ENCODE peak calls at places on chromosomes 2 and 18, in five cellular contexts. O is adipocyte; G is CD8-positive, alpha-beta memory T cell; I is esophagus squamous epithelium; E is mammary epithelial cell. D is an unnamed sample.

GRCh38 chr2:57696016-57696415 is 350.6 kb upstream of the VRK2 start:
- DNase-seq in I (no peak), E (peak; percentile 62), O (peak; percentile 62), G (no peak), D (no peak)

GRCh38 chr18:58180738-58181353 is 136.8 kb downstream of the NEDD4L start:
- DNase-seq in O (peak; percentile 74), E (peak; percentile 37), I (no peak), G (peak; percentile 35), D (no peak)

GRCh38 chr2:160471950-160472349 is 21.7 kb downstream of the RBMS1 start:
- DNase-seq in E (no peak), O (no peak), G (no peak), I (no peak), D (no peak)

GRCh38 chr2:159157361-159158045 is 129.0 kb downstream of the WDSUB1 start:
- DNase-seq in O (peak; percentile 56), E (peak; percentile 88), G (no peak), I (no peak), D (no peak)

GRCh38 chr18:58314284-58314683 is 270.3 kb downstream of the NEDD4L start:
- DNase-seq in I (no peak), O (peak; percentile 93), E (peak; percentile 92), G (no peak), D (peak; percentile 43)

GRCh38 chr2:54728669-54729120 is 5.2 kb downstream of the EML6 start:
- DNase-seq in I (no peak), G (no peak), E (peak; percentile 87), O (peak; percentile 77), D (no peak)

GRCh38 chr2:7031424-7032245 is 114.4 kb downstream of the RNF144A start:
- DNase-seq in O (no peak), I (no peak), E (peak; percentile 68), G (no peak), D (no peak)

GRCh38 chr2:110888401-110888800 is 156.0 kb downstream of the ACOXL start:
- DNase-seq in E (no peak), I (no peak), G (no peak), O (no peak), D (no peak)

GRCh38 chr2:196136151-196136550 is 35.2 kb downstream of the STK17B start:
- DNase-seq in G (no peak), E (no peak), O (no peak), I (no peak), D (no peak)

GRCh38 chr2:133433455-133434451 is 134.5 kb downstream of the NCKAP5 start:
- DNase-seq in I (no peak), E (no peak), G (no peak), O (peak; percentile 41), D (no peak)

GRCh38 chr2:86283461-86284030 is 53.9 kb downstream of the REEP1 start:
- DNase-seq in O (peak; percentile 7), I (no peak), E (no peak), G (no peak), D (no peak)

GRCh38 chr18:48676756-48677368 is 138.0 kb downstream of the CTIF start:
- DNase-seq in G (peak; percentile 55), O (peak; percentile 71), I (no peak), E (peak; percentile 27), D (peak; percentile 48)

GRCh38 chr2:70683455-70683854 is 84.5 kb downstream of the ADD2 start:
- DNase-seq in G (no peak), E (no peak), I (no peak), O (no peak), D (no peak)

GRCh38 chr2:94986392-94986963 is 39.0 kb upstream of the MAL start:
- DNase-seq in E (peak; percentile 41), G (no peak), I (no peak), O (peak; percentile 84), D (no peak)

GRCh38 chr2:121648611-121649401 is 456 bp downstream of the CLASP1 start:
- DNase-seq in O (peak; percentile 74), G (peak; percentile 28), E (peak; percentile 66), I (peak; percentile 44), D (peak; percentile 30)

GRCh38 chr2:230939691-230940475 is 14.8 kb upstream of the GPR55 start:
- DNase-seq in O (no peak), I (no peak), E (no peak), G (no peak), D (no peak)

GRCh38 chr2:126752876-126753275 is 96.9 kb downstream of the GYPC start:
- DNase-seq in I (no peak), E (no peak), O (no peak), G (no peak), D (no peak)

GRCh38 chr2:120734930-120735611 is 597 bp upstream of the GLI2 start:
- DNase-seq in O (peak; percentile 53), E (no peak), I (no peak), G (no peak), D (no peak)

GRCh38 chr2:39678170-39678569 is 12.5 kb downstream of the TMEM178A start:
- DNase-seq in E (no peak), O (no peak), I (no peak), G (no peak), D (no peak)

GRCh38 chr18:7735194-7735593 is 168.1 kb downstream of the PTPRM start:
- DNase-seq in G (no peak), E (no peak), O (no peak), I (no peak), D (no peak)

GRCh38 chr2:170747921-170748320 is 22.3 kb upstream of the ERICH2 start:
- DNase-seq in O (no peak), I (no peak), E (peak; percentile 97), G (no peak), D (no peak)

GRCh38 chr2:200575957-200576356 is 9.9 kb upstream of the AOX1 start:
- DNase-seq in G (no peak), O (peak; percentile 65), I (no peak), E (peak; percentile 3), D (no peak)

GRCh38 chr18:70578480-70578879 is 289.6 kb downstream of the SOCS6 start:
- DNase-seq in E (no peak), G (no peak), I (no peak), O (no peak), D (no peak)

GRCh38 chr18:56676639-56677038 is 25.5 kb downstream of the WDR7 start:
- DNase-seq in E (no peak), G (no peak), O (no peak), I (no peak), D (no peak)

GRCh38 chr2:215950009-215950408 is 63.3 kb downstream of the MREG start:
- DNase-seq in O (peak; percentile 78), G (no peak), I (no peak), E (peak; percentile 60), D (no peak)

GRCh38 chr2:26274058-26274613 is 29.4 kb downstream of the HADHB start:
- DNase-seq in I (no peak), G (no peak), O (peak; percentile 98), E (peak; percentile 100), D (peak; percentile 46)

GRCh38 chr18:45423664-45424063 is 191.6 kb upstream of the SLC14A2 start:
- DNase-seq in O (no peak), G (no peak), E (no peak), I (no peak), D (no peak)

GRCh38 chr2:195590866-195591215 is 66.2 kb upstream of the SLC39A10 start:
- DNase-seq in G (no peak), O (no peak), E (no peak), I (no peak), D (no peak)

GRCh38 chr2:136015688-136016087 is 30.3 kb upstream of the DARS1 start:
- DNase-seq in I (no peak), O (no peak), E (no peak), G (no peak), D (no peak)

GRCh38 chr2:241901500-241902351 is 32.2 kb downstream of the RTP5 start:
- DNase-seq in O (peak; percentile 33), I (no peak), G (no peak), E (peak; percentile 70), D (no peak)

GRCh38 chr18:49111191-49111988 is 160.6 kb upstream of the SMAD7 start:
- DNase-seq in O (no peak), G (no peak), I (no peak), E (peak; percentile 0), D (no peak)

GRCh38 chr2:151060334-151060733 is 201.3 kb downstream of the RBM43 start:
- DNase-seq in G (no peak), O (no peak), I (no peak), E (no peak), D (no peak)

GRCh38 chr18:13147146-13147545 is 71.4 kb upstream of the LDLRAD4 start:
- DNase-seq in I (no peak), E (no peak), G (no peak), O (no peak), D (no peak)
- H3K9me3 ChIP-seq in I (peaks cover 17% of the 10 kb centered on the region), E (peaks cover 14% of the 10 kb centered on the region), G (peaks cover 7% of the 10 kb centered on the region), O (peaks cover 19% of the 10 kb centered on the region), D (no peaks in the 10 kb centered on the region)

DNA sequence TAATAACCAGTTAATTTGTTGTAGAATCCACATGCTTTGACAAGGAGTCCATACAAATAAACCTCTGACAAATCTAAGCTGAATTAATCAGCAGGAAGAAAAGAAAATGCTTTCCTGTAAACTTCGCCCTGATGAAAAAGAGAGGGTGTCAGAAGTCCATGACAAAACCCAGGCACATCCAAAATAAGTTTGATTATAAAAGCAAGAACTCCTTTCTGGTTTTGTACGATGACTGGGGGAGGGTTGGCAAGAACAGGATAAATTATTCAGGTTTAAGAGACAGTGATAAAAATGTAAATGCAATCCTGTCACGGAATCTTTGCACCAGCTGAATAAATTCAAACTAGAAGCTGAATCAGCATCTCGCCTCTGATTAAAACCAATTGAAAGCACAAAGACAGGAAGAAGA is 469.2 kb upstream of the TNP1 start:
- DNase-seq in O (no peak), E (no peak), I (no peak), G (no peak), D (no peak)
- H3K4me1 ChIP-seq in O (peaks cover 33% of the 10 kb centered on the region), E (peaks cover 38% of the 10 kb centered on the region), I (peaks cover 52% of the 10 kb centered on the region), G (no peaks in the 10 kb centered on the region), D (peaks cover 46% of the 10 kb centered on the region)

GRCh38 chr2:109442715-109443319 is 170.9 kb downstream of the SEPTIN10 start:
- DNase-seq in I (no peak), G (no peak), O (no peak), E (no peak), D (no peak)
- H3K9me3 ChIP-seq in I (peaks cover 44% of the 10 kb centered on the region), G (no peaks in the 10 kb centered on the region), O (peaks cover 47% of the 10 kb centered on the region), E (peaks cover 4% of the 10 kb centered on the region), D (peaks cover 7% of the 10 kb centered on the region)

GRCh38 chr2:207763308-207763707 is 6.4 kb downstream of the FZD5 start:
- DNase-seq in G (no peak), I (no peak), E (no peak), O (no peak), D (no peak)

GRCh38 chr2:207762146-207762545 is 7.6 kb downstream of the FZD5 start:
- DNase-seq in O (peak; percentile 19), G (no peak), E (no peak), I (no peak), D (no peak)

GRCh38 chr2:207765960-207766582 is 3.6 kb downstream of the FZD5 start:
- DNase-seq in G (no peak), I (no peak), O (no peak), E (no peak), D (no peak)

GRCh38 chr2:207765541-207765940 is 4.2 kb downstream of the FZD5 start:
- DNase-seq in G (no peak), I (no peak), O (no peak), E (no peak), D (no peak)

DNA sequence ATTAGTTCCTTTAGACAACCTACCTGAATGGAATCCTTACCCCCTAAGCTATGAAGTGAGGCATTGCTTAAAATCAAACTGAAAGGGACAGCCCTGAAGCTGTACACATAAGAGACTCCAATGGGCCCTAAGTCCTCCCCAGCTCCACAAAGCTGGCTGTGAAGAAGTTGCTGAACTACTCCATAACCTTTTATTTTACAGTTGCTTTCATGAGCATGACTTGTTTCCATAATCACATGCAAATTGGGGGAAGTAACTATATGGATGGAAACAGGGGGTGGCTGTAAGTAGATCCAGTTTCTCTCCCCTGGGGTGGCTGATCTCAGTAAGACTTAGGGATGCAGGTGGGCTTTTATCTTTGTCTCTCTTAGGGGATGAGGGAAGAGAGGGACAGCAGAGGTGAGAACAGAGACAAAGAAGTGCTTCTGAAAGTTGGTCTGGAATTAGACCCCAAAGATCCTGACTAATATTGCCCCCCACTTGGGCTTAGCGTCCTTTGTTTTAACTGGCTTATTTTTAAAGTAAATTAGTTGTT is 5.5 kb downstream of the FZD5 start:
- DNase-seq in G (no peak), I (no peak), E (no peak), O (no peak), D (no peak)
- H3K4me1 ChIP-seq in G (peaks cover 21% of the 10 kb centered on the region), I (peaks cover 39% of the 10 kb centered on the region), E (peaks cover 9% of the 10 kb centered on the region), O (peaks cover 26% of the 10 kb centered on the region), D (peaks cover 8% of the 10 kb centered on the region)

D was measured in thoracic aorta.